ENCODE peak calls at places on chromosomes 12 and 14, in five cellular contexts. K is foreskin fibroblast, C is transverse colon, Q is thyroid gland, R is fibroblast of mammary gland. F is an unnamed sample.

GRCh38 chr12:50081096-50081808 is 3.9 kb upstream of the SMARCD1 start:
- DNase-seq in K (no peak), C (no peak), Q (no peak), R (no peak), F (no peak)

GRCh38 chr14:54857830-54858269 is 44.8 kb downstream of the GCH1 start:
- DNase-seq in K (no peak), C (no peak), Q (no peak), R (peak), F (no peak)

GRCh38 chr12:7588703-7589329 is 76.9 kb downstream of the APOBEC1 start:
- DNase-seq in K (peak), C (peak), Q (peak), R (peak), F (peak)

GRCh38 chr14:88342980-88343379 is 19.9 kb upstream of the KCNK10 start:
- DNase-seq in K (no peak), C (no peak), Q (no peak), R (no peak), F (no peak)

GRCh38 chr12:110677206-110677911 is 11.6 kb downstream of the HVCN1 start:
- DNase-seq in K (no peak), C (no peak), Q (no peak), R (no peak), F (no peak)

GRCh38 chr12:121030576-121031212 is 8.4 kb downstream of the OASL start:
- DNase-seq in K (no peak), C (no peak), Q (no peak), R (no peak), F (no peak)

GRCh38 chr12:12983420-12984035 is 16.5 kb downstream of the HEBP1 start:
- DNase-seq in K (peak), C (no peak), Q (peak), R (peak), F (peak)

GRCh38 chr14:35571598-35571997 is 37.6 kb downstream of the INSM2 start:
- DNase-seq in K (no peak), C (no peak), Q (no peak), R (no peak), F (no peak)

GRCh38 chr14:70622111-70622712 is 19.5 kb upstream of the TTC9 start:
- DNase-seq in K (peak), C (peak), Q (peak), R (peak), F (peak)

GRCh38 chr12:68304626-68305025 is 27.5 kb downstream of the MDM1 start:
- DNase-seq in K (peak), C (no peak), Q (no peak), R (peak), F (no peak)

GRCh38 chr14:64053694-64054669 is 201.2 kb downstream of the SYNE2 start:
- DNase-seq in K (peak), C (no peak), Q (peak), R (peak), F (no peak)

GRCh38 chr12:92502417-92503028 is 200.3 kb upstream of the PLEKHG7 start:
- DNase-seq in K (no peak), C (no peak), Q (no peak), R (peak), F (no peak)

GRCh38 chr12:75933136-75933535 is 98.4 kb downstream of the PHLDA1 start:
- DNase-seq in K (peak), C (no peak), Q (no peak), R (peak), F (peak)

GRCh38 chr14:105532735-105533141 is 6.4 kb downstream of the TMEM121 start:
- DNase-seq in K (peak), C (no peak), Q (no peak), R (peak), F (no peak)

GRCh38 chr14:101480747-101481530 is 80.4 kb upstream of the DIO3 start:
- DNase-seq in K (peak), C (peak), Q (no peak), R (peak), F (peak)

GRCh38 chr12:14238224-14238792 is 127.2 kb upstream of the ATF7IP start:
- DNase-seq in K (peak), C (no peak), Q (no peak), R (peak), F (peak)

GRCh38 chr12:21065845-21066244 is 65.1 kb upstream of the SLCO1B1 start:
- DNase-seq in K (no peak), C (no peak), Q (no peak), R (no peak), F (no peak)

GRCh38 chr12:47837190-47838171 is 17.8 kb upstream of the HDAC7 start:
- DNase-seq in K (peak), C (peak), Q (peak), R (peak), F (peak)

GRCh38 chr12:31749024-31749704 is 20.3 kb upstream of the AMN1 start:
- DNase-seq in K (peak), C (peak), Q (peak), R (peak), F (peak)

GRCh38 chr14:75519394-75519793 is 2.9 kb upstream of the BATF start:
- DNase-seq in K (no peak), C (no peak), Q (no peak), R (no peak), F (no peak)

GRCh38 chr14:75520852-75521251 is 1.4 kb upstream of the BATF start:
- DNase-seq in K (no peak), C (no peak), Q (no peak), R (no peak), F (no peak)

GRCh38 chr14:75521415-75522199 is 662 bp upstream of the BATF start:
- DNase-seq in K (no peak), C (no peak), Q (no peak), R (no peak), F (no peak)

GRCh38 chr14:75519826-75520692 is 2.2 kb upstream of the BATF start:
- DNase-seq in K (peak), C (no peak), Q (no peak), R (peak), F (peak)

GRCh38 chr14:75518625-75519024 is 3.6 kb upstream of the BATF start:
- DNase-seq in K (peak), C (no peak), Q (no peak), R (peak), F (peak)
- TF ChIP-seq CTCF in K (no peak), C (peak), Q (no peak), R (peak), F (peak)

GRCh38 chr12:80936642-80937390 is 918 bp downstream of the LIN7A start:
- DNase-seq in K (peak), C (peak), Q (peak), R (peak), F (peak)

GRCh38 chr12:80939231-80939950 is 1.7 kb upstream of the LIN7A start:
- DNase-seq in K (peak), C (no peak), Q (no peak), R (peak), F (peak)

GRCh38 chr12:80936353-80936641 is 1.4 kb downstream of the LIN7A start:
- DNase-seq in K (peak), C (no peak), Q (no peak), R (no peak), F (no peak)

GRCh38 chr12:80937391-80938238 is at the start of gene LIN7A:
- DNase-seq in K (peak), C (peak), Q (peak), R (peak), F (peak)

DNA sequence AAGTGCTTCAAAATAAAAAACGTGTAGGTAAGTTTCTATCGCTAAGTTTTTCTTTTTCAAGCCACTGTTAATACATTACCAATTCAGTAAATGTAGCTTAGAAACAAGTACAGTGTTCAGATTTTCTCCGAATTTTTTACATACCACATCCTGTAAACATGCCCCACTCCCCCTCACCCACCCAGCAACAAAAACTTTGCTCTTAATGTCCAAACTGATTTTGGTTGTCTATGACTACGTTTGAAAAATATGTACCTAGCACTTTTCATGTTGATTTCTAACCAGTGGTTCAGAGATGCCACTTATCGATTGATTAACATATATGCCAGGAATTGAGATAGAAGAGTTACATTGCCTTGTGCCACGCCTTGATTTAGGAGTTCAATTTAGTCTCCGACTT is 663 bp upstream of the LIN7A start:
- DNase-seq in K (no peak), C (no peak), Q (no peak), R (no peak), F (no peak)
- H3K4me3 ChIP-seq in K (peak), C (no peak), Q (no peak), R (no peak), F (peak)

DNA sequence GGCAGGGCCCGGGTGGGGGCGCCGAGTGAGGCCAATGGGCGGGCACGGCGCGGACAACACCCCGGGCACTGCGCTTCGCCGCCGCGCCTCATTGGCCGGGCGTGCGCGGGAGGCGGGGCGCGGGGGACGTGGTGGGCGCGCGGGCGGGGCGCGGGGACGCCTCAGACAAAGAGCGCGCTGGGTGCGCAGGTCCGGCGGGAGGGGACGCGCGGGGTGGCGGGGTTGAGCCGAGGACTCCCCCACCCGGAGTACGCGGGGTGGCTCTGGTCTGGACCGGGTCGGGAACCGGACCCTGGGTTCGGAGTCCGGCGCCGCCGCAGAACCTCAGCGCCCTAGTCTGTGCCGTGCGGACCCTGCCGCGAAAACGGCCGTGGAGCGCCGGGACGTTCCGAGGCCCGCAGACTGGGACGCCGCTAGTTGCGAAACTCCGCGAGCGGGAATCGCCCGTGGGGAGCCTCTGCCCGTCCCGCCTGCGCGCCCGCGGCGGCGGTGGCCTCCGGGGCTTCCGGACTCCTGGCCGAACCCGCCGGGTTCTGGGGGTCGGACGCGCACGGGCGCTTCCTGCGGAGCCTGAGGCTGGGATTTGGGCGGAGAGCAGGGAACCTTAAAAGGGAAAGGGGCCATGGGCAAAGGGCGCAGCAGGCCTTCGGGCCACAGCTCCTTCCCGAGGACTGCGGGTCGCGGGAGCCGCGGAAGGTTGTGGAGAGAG is 416 bp upstream of the SLC25A29 start:
- DNase-seq in K (peak), C (peak), Q (peak), R (peak), F (peak)
- TF ChIP-seq CTCF in K (no peak), C (no peak), Q (no peak), R (no peak), F (no peak)

DNA sequence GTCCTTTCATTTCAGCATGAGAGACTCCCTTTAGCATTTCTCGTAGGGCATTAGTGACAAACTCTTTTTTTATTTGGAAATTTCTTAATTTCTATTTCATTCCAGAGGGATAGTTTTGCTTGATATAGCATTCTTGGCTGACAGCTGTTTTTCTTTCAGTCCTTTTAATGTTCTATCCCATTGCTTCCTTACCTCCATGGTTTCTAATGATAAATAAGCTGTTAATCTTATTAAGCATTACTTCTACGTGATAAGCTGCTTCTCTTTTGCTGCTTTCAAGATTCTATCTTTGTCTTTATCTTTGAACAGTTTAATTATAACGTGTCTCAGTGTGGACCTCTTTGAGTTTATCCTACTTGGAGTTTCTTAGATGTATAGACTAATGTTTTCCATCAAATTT is 11.6 kb upstream of the TMEM63C start:
- DNase-seq in K (no peak), C (no peak), Q (no peak), R (no peak), F (no peak)
- H3K4me3 ChIP-seq in K (no peak), C (no peak), Q (no peak), R (no peak), F (no peak)

DNA sequence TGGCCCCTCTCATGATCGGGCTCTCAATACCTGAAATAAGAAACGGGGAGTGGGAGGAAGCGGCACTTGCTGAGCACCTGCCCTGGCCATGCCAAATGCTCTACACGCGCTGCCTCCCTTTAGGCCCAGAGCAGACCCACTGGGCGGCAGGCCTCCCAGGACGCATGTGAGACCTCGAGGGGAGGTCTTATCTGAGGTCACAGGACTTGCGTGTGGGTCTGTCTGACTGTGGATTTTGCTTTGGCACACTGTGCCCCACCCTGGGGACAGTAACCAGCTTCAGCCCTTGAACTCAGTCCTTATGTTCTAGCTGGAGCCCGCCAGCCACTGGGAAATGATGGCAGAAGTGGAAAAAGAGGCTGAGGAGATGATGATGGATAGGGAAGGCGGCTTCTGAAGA is 91.8 kb downstream of the RBM19 start:
- DNase-seq in K (no peak), C (no peak), Q (no peak), R (no peak), F (no peak)
- TF ChIP-seq CTCF in K (no peak), C (no peak), Q (no peak), R (no peak), F (no peak)

GRCh38 chr12:57897296-57897974 is 43.9 kb upstream of the ATP23 start:
- DNase-seq in K (no peak), C (no peak), Q (no peak), R (no peak), F (no peak)

GRCh38 chr12:57894577-57895292 is 46.6 kb upstream of the ATP23 start:
- DNase-seq in K (peak), C (no peak), Q (no peak), R (no peak), F (no peak)

GRCh38 chr12:57896437-57897201 is 44.7 kb upstream of the ATP23 start:
- DNase-seq in K (peak), C (peak), Q (peak), R (peak), F (peak)

GRCh38 chr12:57895337-57896138 is 45.8 kb upstream of the ATP23 start:
- DNase-seq in K (peak), C (no peak), Q (no peak), R (peak), F (peak)

DNA sequence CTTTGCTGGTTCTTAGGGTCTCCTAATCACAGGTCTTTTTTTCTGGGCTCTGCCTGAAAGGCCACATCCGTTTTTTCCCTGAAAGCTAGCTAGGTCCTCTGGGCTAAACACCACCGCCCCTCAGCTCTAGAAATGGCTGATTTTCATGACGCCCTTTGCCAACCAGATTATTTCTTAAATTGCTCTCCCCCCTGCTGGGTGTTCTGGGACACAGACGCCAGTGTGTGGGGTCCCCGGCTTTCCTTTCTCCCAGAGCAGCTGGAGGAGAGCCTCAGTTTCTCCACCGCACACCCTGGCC is 45.3 kb upstream of the ATP23 start:
- DNase-seq in K (peak), C (no peak), Q (no peak), R (no peak), F (peak)
- H3K4me3 ChIP-seq in K (peak), C (peak), Q (peak), R (peak), F (peak)

DNA sequence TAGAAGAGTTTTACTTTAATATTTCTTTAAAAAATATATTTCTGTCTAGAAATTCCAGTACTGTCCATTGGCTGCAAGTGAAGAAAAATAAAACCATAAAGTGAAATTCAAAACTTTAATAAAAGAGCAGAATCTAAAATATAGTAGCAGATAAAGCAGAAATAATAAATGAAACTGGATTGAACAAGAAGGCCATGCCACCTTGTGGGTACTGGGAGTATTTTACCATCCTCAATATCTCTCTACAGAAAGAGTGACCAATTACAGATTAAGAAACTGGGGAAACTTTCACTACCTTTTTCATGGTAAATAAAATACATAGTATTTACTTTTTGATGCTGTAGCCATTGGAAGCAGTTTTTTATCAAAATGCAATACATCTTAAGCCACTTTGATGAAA is 220.5 kb downstream of the BCAT1 start:
- DNase-seq in K (peak), C (no peak), Q (no peak), R (peak), F (peak)
- TF ChIP-seq CTCF in K (peak), C (peak), Q (peak), R (peak), F (peak)

DNA sequence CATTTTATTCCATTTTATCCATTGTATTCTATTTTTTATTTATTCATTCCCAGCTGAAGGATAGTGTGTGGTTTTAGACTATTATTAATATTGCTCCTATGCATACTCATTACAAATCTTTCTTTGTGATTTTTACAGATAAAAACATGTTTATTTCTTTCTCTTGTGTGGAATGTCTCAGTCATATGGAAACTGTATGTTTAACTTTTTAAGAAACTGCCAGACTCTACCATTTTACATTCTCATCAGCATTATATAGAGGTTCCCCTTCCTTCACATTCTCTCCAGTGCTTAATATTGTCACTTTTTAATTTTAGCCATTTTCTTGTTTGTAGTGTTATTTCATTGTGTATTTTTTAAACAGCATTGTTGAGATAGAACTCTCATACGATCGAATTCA is 26.7 kb downstream of the PALS1 start:
- DNase-seq in K (no peak), C (no peak), Q (no peak), R (no peak), F (no peak)
- H3K4me3 ChIP-seq in K (no peak), C (peak), Q (no peak), R (no peak), F (peak)

F was measured in fibroblast of villous mesenchyme.